ENCODE peak calls at places on chromosomes 5 and 9, in four cellular contexts. One of them, this sample, is unnamed.

GRCh38 chr5:178417391-178417811 is 172.8 kb downstream of the COL23A1 start:
- DNase-seq in HepG2: no peak
- DNase-seq in ovary: no peak
- DNase-seq in H1: no peak
- DNase-seq in this sample: no peak

GRCh38 chr9:86464242-86464641 is 110.0 kb upstream of the TUT7 start:
- DNase-seq in HepG2: no peak
- DNase-seq in ovary: no peak
- DNase-seq in H1: no peak
- DNase-seq in this sample: no peak

GRCh38 chr5:131379071-131379538 is 115.3 kb downstream of the CDC42SE2 start:
- DNase-seq in ovary: no peak
- DNase-seq in H1: no peak
- DNase-seq in HepG2: peak
- DNase-seq in this sample: no peak

GRCh38 chr5:2755371-2755715 is 3.9 kb upstream of the IRX2 start:
- DNase-seq in H1: no peak
- DNase-seq in ovary: no peak
- DNase-seq in HepG2: no peak
- DNase-seq in this sample: no peak

GRCh38 chr5:140131967-140132409 is 6.3 kb downstream of the IGIP start:
- DNase-seq in HepG2: no peak
- DNase-seq in ovary: no peak
- DNase-seq in H1: no peak
- DNase-seq in this sample: no peak

GRCh38 chr9:91043041-91043740 is 241.6 kb downstream of the SYK start:
- DNase-seq in ovary: peak
- DNase-seq in H1: no peak
- DNase-seq in HepG2: no peak
- DNase-seq in this sample: peak

GRCh38 chr9:106560540-106560939 is 302.4 kb upstream of the ZNF462 start:
- DNase-seq in HepG2: no peak
- DNase-seq in H1: no peak
- DNase-seq in ovary: no peak
- DNase-seq in this sample: no peak

GRCh38 chr9:92781902-92782301 is 17.3 kb upstream of the BICD2 start:
- DNase-seq in H1: no peak
- DNase-seq in HepG2: no peak
- DNase-seq in ovary: no peak
- DNase-seq in this sample: no peak

GRCh38 chr9:69885474-69885929 is 64.9 kb downstream of the CFAP95 start:
- DNase-seq in HepG2: no peak
- DNase-seq in ovary: no peak
- DNase-seq in H1: no peak
- DNase-seq in this sample: no peak

GRCh38 chr9:93079371-93079770 is 16.6 kb upstream of the CARD19 start:
- DNase-seq in H1: no peak
- DNase-seq in HepG2: no peak
- DNase-seq in ovary: peak
- DNase-seq in this sample: no peak

GRCh38 chr9:91428431-91428830 is 4.8 kb upstream of the NFIL3 start:
- DNase-seq in HepG2: no peak
- DNase-seq in H1: no peak
- DNase-seq in ovary: no peak
- DNase-seq in this sample: no peak

GRCh38 chr5:40746703-40747102 is 9.1 kb downstream of the TTC33 start:
- DNase-seq in H1: no peak
- DNase-seq in HepG2: no peak
- DNase-seq in ovary: no peak
- DNase-seq in this sample: no peak

GRCh38 chr5:171632618-171633017 is 153.0 kb upstream of the SMIM23 start:
- DNase-seq in ovary: no peak
- DNase-seq in H1: no peak
- DNase-seq in HepG2: no peak
- DNase-seq in this sample: no peak

GRCh38 chr5:148809781-148810524 is 16.5 kb upstream of the ADRB2 start:
- DNase-seq in ovary: no peak
- DNase-seq in HepG2: no peak
- DNase-seq in H1: no peak
- DNase-seq in this sample: no peak

GRCh38 chr5:93893050-93893449 is 151.7 kb upstream of the POU5F2 start:
- DNase-seq in ovary: no peak
- DNase-seq in H1: no peak
- DNase-seq in HepG2: no peak
- DNase-seq in this sample: no peak

GRCh38 chr5:175246242-175246891 is 197.6 kb downstream of the DRD1 start:
- DNase-seq in ovary: no peak
- DNase-seq in HepG2: no peak
- DNase-seq in H1: no peak
- DNase-seq in this sample: no peak

GRCh38 chr5:93117753-93118531 is 463.1 kb downstream of the NR2F1-AS1 start:
- DNase-seq in HepG2: no peak
- DNase-seq in H1: no peak
- DNase-seq in ovary: no peak
- DNase-seq in this sample: no peak

GRCh38 chr9:136245194-136246150 is at the start of gene QSOX2:
- DNase-seq in ovary: peak
- DNase-seq in H1: peak
- DNase-seq in HepG2: peak
- DNase-seq in this sample: no peak

GRCh38 chr5:148482697-148483462 is 99.1 kb downstream of the FBXO38 start:
- DNase-seq in ovary: no peak
- DNase-seq in H1: peak
- DNase-seq in HepG2: peak
- DNase-seq in this sample: no peak

GRCh38 chr5:83589786-83590185 is 118.2 kb downstream of the VCAN start:
- DNase-seq in H1: no peak
- DNase-seq in HepG2: no peak
- DNase-seq in ovary: no peak
- DNase-seq in this sample: no peak

GRCh38 chr5:10607023-10607665 is 43.3 kb downstream of the ANKRD33B start:
- DNase-seq in H1: no peak
- DNase-seq in ovary: no peak
- DNase-seq in HepG2: no peak
- DNase-seq in this sample: no peak

GRCh38 chr5:56279979-56280378 is 46.8 kb upstream of the ANKRD55 start:
- DNase-seq in H1: no peak
- DNase-seq in ovary: no peak
- DNase-seq in HepG2: peak
- DNase-seq in this sample: peak

GRCh38 chr5:126868961-126869451 is 92.1 kb downstream of the LMNB1 start:
- DNase-seq in H1: peak
- DNase-seq in ovary: no peak
- DNase-seq in HepG2: no peak
- DNase-seq in this sample: no peak

GRCh38 chr5:11047051-11047450 is 286.0 kb upstream of the DAP start:
- DNase-seq in ovary: no peak
- DNase-seq in HepG2: no peak
- DNase-seq in H1: no peak
- DNase-seq in this sample: no peak

GRCh38 chr5:79971156-79971555 is 19.9 kb downstream of the MTX3 start:
- DNase-seq in HepG2: no peak
- DNase-seq in H1: no peak
- DNase-seq in ovary: no peak
- DNase-seq in this sample: no peak

GRCh38 chr5:91373600-91373999 is 9.5 kb downstream of the ARRDC3 start:
- DNase-seq in HepG2: no peak
- DNase-seq in ovary: no peak
- DNase-seq in H1: no peak
- DNase-seq in this sample: no peak

GRCh38 chr9:88794100-88794499 is 197.2 kb upstream of the S1PR3 start:
- DNase-seq in ovary: no peak
- DNase-seq in HepG2: no peak
- DNase-seq in H1: no peak
- DNase-seq in this sample: peak

GRCh38 chr9:74503219-74503618 is 6.1 kb downstream of the RORB start:
- DNase-seq in H1: no peak
- DNase-seq in HepG2: no peak
- DNase-seq in ovary: no peak
- DNase-seq in this sample: no peak

GRCh38 chr5:78359831-78360673 is at the start of gene SCAMP1:
- DNase-seq in HepG2: peak
- DNase-seq in H1: peak
- DNase-seq in ovary: peak
- DNase-seq in this sample: peak
- TF ChIP-seq CTCF in HepG2: peak
- TF ChIP-seq CTCF in H1: peak
- TF ChIP-seq CTCF in ovary: peak
- TF ChIP-seq CTCF in this sample: peak

GRCh38 chr9:113269871-113270270 is 5.5 kb downstream of the CDC26 start:
- DNase-seq in H1: no peak
- DNase-seq in ovary: no peak
- DNase-seq in HepG2: no peak
- DNase-seq in this sample: no peak

GRCh38 chr9:113274474-113275146 is 762 bp downstream of the CDC26 start:
- DNase-seq in HepG2: peak
- DNase-seq in H1: no peak
- DNase-seq in ovary: no peak
- DNase-seq in this sample: no peak

GRCh38 chr9:113278840-113279239 is 3.4 kb downstream of the PRPF4 start:
- DNase-seq in ovary: no peak
- DNase-seq in HepG2: no peak
- DNase-seq in H1: no peak
- DNase-seq in this sample: no peak

GRCh38 chr9:113281356-113281755 is 5.9 kb downstream of the PRPF4 start:
- DNase-seq in HepG2: no peak
- DNase-seq in ovary: no peak
- DNase-seq in H1: no peak
- DNase-seq in this sample: no peak

GRCh38 chr9:113275147-113276131 is at the start of the genes CDC26 and PRPF4:
- DNase-seq in H1: peak
- DNase-seq in HepG2: peak
- DNase-seq in ovary: peak
- DNase-seq in this sample: peak
- TF ChIP-seq POLR2A in H1: peak
- TF ChIP-seq POLR2A in HepG2: peak
- TF ChIP-seq POLR2A in ovary: peak
- TF ChIP-seq POLR2A in this sample: no peak

DNA sequence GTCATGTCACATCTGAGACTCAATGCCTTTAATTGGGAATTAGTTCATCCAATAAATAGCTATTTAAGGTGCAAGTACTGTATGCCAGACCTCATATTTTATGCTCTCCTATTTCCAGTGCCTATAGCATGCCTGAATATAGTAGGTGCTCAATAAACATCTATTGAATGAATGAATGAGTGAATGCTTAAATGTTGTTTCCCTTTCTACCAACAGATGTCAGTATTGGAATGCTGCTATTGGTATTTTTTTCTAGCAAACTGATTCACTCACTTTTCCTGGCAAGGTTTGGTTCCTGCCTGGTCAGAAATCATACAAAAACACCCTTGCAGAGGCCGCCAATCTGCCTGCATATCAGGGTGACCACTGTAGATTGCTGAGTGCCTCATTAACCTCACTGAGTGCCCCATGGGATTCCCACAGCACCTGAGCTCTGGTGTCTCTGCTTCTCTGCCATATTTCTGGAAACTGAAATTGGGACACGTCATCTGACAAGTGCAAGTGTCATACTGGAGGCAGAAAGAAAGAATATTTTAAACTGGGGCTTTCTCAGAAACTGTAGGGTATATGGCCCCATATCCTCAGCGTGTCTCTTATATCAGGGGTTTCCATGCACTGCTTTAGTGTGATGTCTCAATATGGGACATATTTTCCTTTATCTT is 359.7 kb downstream of the TRIM32 start:
- DNase-seq in HepG2: no peak
- DNase-seq in ovary: no peak
- DNase-seq in H1: no peak
- DNase-seq in this sample: no peak
- TF ChIP-seq CTCF in HepG2: no peak
- TF ChIP-seq CTCF in ovary: no peak
- TF ChIP-seq CTCF in H1: peak
- TF ChIP-seq CTCF in this sample: no peak

GRCh38 chr9:116269250-116269649 is 115.7 kb downstream of the PAPPA start:
- DNase-seq in ovary: no peak
- DNase-seq in HepG2: no peak
- DNase-seq in H1: no peak
- DNase-seq in this sample: no peak
- TF ChIP-seq POLR2A in ovary: no peak
- TF ChIP-seq POLR2A in HepG2: no peak
- TF ChIP-seq POLR2A in H1: no peak
- TF ChIP-seq POLR2A in this sample: no peak

GRCh38 chr5:123943136-123943535 is 431.2 kb downstream of the CSNK1G3 start:
- DNase-seq in HepG2: no peak
- DNase-seq in H1: no peak
- DNase-seq in ovary: no peak
- DNase-seq in this sample: no peak

GRCh38 chr5:123936548-123936947 is 424.6 kb downstream of the CSNK1G3 start:
- DNase-seq in H1: no peak
- DNase-seq in ovary: no peak
- DNase-seq in HepG2: no peak
- DNase-seq in this sample: no peak

DNA sequence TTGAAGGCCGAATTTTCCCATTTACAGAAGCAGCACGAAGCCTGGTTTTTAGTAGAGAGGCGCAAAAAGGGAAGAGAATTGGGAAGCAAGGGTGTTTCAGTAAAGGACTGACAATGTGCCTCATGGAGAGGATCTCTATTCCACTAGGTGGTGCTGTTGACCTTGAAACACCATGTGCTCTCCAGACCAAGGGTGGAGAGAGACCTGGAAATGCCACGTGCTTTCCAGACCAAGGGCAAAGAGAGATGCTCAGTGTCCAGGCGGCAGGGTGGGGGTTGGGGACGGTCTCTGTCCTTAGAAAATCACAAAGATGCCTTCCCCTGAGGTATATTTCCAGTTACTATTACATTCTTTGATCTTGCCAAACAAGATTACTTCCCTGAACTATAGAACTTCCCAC is 425.3 kb downstream of the CSNK1G3 start:
- DNase-seq in HepG2: peak
- DNase-seq in H1: peak
- DNase-seq in ovary: no peak
- DNase-seq in this sample: no peak
- TF ChIP-seq CTCF in HepG2: peak
- TF ChIP-seq CTCF in H1: peak
- TF ChIP-seq CTCF in ovary: no peak
- TF ChIP-seq CTCF in this sample: peak

GRCh38 chr9:98084396-98084795 is 27.9 kb downstream of the NANS start:
- DNase-seq in ovary: no peak
- DNase-seq in HepG2: no peak
- DNase-seq in H1: no peak
- DNase-seq in this sample: no peak

GRCh38 chr9:98085058-98085457 is 28.5 kb downstream of the NANS start:
- DNase-seq in ovary: no peak
- DNase-seq in H1: no peak
- DNase-seq in HepG2: no peak
- DNase-seq in this sample: no peak

GRCh38 chr9:98085955-98086354 is 29.4 kb downstream of the NANS start:
- DNase-seq in HepG2: no peak
- DNase-seq in H1: peak
- DNase-seq in ovary: no peak
- DNase-seq in this sample: no peak

GRCh38 chr9:98086461-98086860 is 29.9 kb downstream of the NANS start:
- DNase-seq in ovary: no peak
- DNase-seq in HepG2: no peak
- DNase-seq in H1: no peak
- DNase-seq in this sample: no peak

GRCh38 chr9:98087420-98088354 is 31.2 kb downstream of the NANS start:
- DNase-seq in HepG2: no peak
- DNase-seq in H1: peak
- DNase-seq in ovary: peak
- DNase-seq in this sample: no peak
- TF ChIP-seq POLR2A in HepG2: no peak
- TF ChIP-seq POLR2A in H1: peak
- TF ChIP-seq POLR2A in ovary: no peak
- TF ChIP-seq POLR2A in this sample: no peak

This sample was measured in vagina.